ENCODE peak calls at places on chromosomes 4 and X, in ten cellular contexts. Y is astrocyte, W is BE2C, C is coronary artery, U is PC-3, O is tibial nerve, L is body of pancreas, T is neural progenitor cell, Z is adrenal gland, S is choroid plexus epithelial cell. K is an unnamed sample.

GRCh38 chr4:38791005-38791404 is 8.2 kb upstream of the TLR10 start:
- DNase-seq in Y (no peak), W (no peak), C (no peak), U (no peak), O (no peak), L (no peak), T (no peak), Z (no peak), S (no peak), K (no peak)

GRCh38 chr4:135277116-135277979 is 1075.8 kb upstream of the PABPC4L start:
- DNase-seq in Y (peak), W (no peak), C (no peak), U (peak), O (no peak), L (no peak), T (no peak), Z (no peak), S (peak), K (peak)

GRCh38 chr4:21470531-21470930 is 478.0 kb downstream of the KCNIP4 start:
- DNase-seq in Y (peak), W (peak), C (no peak), U (peak), O (no peak), L (no peak), T (peak), Z (no peak), S (peak), K (peak)

GRCh38 chrX:49165901-49166881 is 3.6 kb downstream of the MAGIX start:
- DNase-seq in Y (peak), W (peak), C (peak), U (no peak), O (peak), L (peak), T (peak), Z (peak), S (peak), K (peak)

GRCh38 chr4:183142566-183143545 is 43.8 kb downstream of the WWC2 start:
- DNase-seq in Y (peak), W (peak), C (no peak), U (peak), O (no peak), L (peak), T (no peak), Z (peak), S (peak), K (peak)

GRCh38 chr4:138030375-138030774 is 211.8 kb downstream of the SLC7A11 start:
- DNase-seq in Y (no peak), W (no peak), C (no peak), U (no peak), O (no peak), L (no peak), T (no peak), Z (no peak), S (no peak), K (no peak)

GRCh38 chr4:72326692-72327632 is 242.1 kb downstream of the ADAMTS3 start:
- DNase-seq in Y (peak), W (peak), C (no peak), U (peak), O (no peak), L (no peak), T (peak), Z (no peak), S (peak), K (peak)

GRCh38 chr4:41360911-41361830 is 104.4 kb downstream of the UCHL1 start:
- DNase-seq in Y (no peak), W (peak), C (no peak), U (peak), O (no peak), L (peak), T (peak), Z (peak), S (peak), K (peak)

GRCh38 chrX:7108995-7109634 is 38.4 kb upstream of the STS start:
- DNase-seq in Y (peak), W (no peak), C (no peak), U (no peak), O (no peak), L (no peak), T (peak), Z (no peak), S (no peak), K (peak)

GRCh38 chr4:177220376-177220775 is 89.3 kb upstream of the NEIL3 start:
- DNase-seq in Y (peak), W (no peak), C (no peak), U (peak), O (no peak), L (no peak), T (no peak), Z (no peak), S (peak), K (peak)

GRCh38 chr4:184284742-184285141 is 67.1 kb upstream of the ENPP6 start:
- DNase-seq in Y (no peak), W (no peak), C (no peak), U (no peak), O (no peak), L (no peak), T (no peak), Z (no peak), S (no peak), K (no peak)

GRCh38 chr4:184289179-184289535 is 71.5 kb upstream of the ENPP6 start:
- DNase-seq in Y (no peak), W (no peak), C (no peak), U (no peak), O (no peak), L (no peak), T (no peak), Z (no peak), S (no peak), K (no peak)

GRCh38 chr4:184288451-184289178 is 70.9 kb upstream of the ENPP6 start:
- DNase-seq in Y (no peak), W (no peak), C (no peak), U (no peak), O (no peak), L (no peak), T (no peak), Z (no peak), S (peak), K (no peak)

GRCh38 chr4:184286346-184286745 is 68.7 kb upstream of the ENPP6 start:
- DNase-seq in Y (no peak), W (no peak), C (no peak), U (no peak), O (no peak), L (no peak), T (no peak), Z (no peak), S (no peak), K (peak)

GRCh38 chr4:184287697-184288255 is 70.1 kb upstream of the ENPP6 start:
- DNase-seq in Y (no peak), W (no peak), C (no peak), U (peak), O (no peak), L (peak), T (peak), Z (no peak), S (peak), K (peak)
- TF ChIP-seq CTCF in Y (no peak), W (no peak), C (no peak), U (peak), O (no peak), L (no peak), T (peak), Z (peak), S (peak), K (peak)

GRCh38 chr4:154623995-154624394 is 11.5 kb upstream of the FGG start:
- DNase-seq in Y (no peak), W (no peak), C (no peak), U (no peak), O (no peak), L (no peak), T (no peak), Z (no peak), S (no peak), K (no peak)

GRCh38 chr4:154630307-154630706 is 17.9 kb upstream of the FGG start:
- DNase-seq in Y (no peak), W (no peak), C (no peak), U (no peak), O (no peak), L (no peak), T (no peak), Z (no peak), S (no peak), K (no peak)

GRCh38 chr4:154622598-154622997 is 10.1 kb upstream of the FGG start:
- DNase-seq in Y (peak), W (no peak), C (no peak), U (peak), O (no peak), L (peak), T (peak), Z (no peak), S (peak), K (peak)

GRCh38 chr4:154626793-154627484 is 14.5 kb upstream of the FGG start:
- DNase-seq in Y (peak), W (peak), C (no peak), U (peak), O (no peak), L (peak), T (peak), Z (peak), S (peak), K (peak)
- H3K4me3 ChIP-seq in Y (peak), W (peak), C (peak), U (peak), O (peak), L (no peak), T (peak), Z (no peak), S (peak), K (peak)

DNA sequence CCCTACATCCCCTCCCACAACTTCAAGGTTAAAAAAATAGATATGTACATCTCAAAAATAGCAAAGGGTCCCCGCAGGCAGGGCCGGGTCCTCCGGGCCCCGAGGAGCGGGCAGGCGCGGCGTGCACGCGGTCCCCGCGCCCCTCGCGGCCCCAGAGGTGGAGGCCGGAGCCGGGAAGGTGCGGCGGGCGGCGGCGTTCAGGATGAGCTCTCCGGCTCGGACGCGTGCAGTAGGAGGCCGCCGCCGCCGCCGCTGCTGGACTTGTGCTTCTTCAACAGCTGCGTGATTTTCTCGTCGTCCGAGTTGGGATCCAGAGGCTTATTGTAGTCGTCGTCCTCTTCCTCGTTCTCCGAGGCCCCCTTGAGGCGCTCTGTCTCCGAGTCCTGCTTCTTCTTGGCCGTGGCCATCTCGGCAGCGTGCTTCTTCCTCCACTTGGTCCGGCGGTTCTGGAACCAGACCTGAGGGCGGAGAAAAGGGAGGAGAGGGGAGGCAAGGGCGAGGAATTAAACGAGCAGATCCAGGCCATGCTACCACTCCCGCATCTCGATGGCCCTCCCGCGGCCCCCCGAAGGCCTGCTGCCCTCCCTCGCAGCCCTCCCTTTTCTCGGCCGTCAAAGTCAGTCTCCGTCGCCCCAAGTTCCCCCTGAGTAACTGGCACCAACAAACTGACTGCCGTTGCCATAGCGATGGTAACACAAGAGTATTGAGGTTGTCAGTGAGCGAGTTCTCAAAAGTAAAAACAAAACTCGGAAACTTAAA is 5.8 kb downstream of the NKX6-1 start:
- DNase-seq in Y (peak), W (peak), C (no peak), U (no peak), O (no peak), L (peak), T (peak), Z (no peak), S (no peak), K (peak)
- TF ChIP-seq CTCF in Y (no peak), W (peak), C (no peak), U (no peak), O (no peak), L (no peak), T (peak), Z (no peak), S (peak), K (no peak)

GRCh38 chrX:119693996-119694451 is 1.1 kb upstream of the SEPTIN6 start:
- DNase-seq in Y (no peak), W (no peak), C (no peak), U (no peak), O (no peak), L (no peak), T (peak), Z (peak), S (no peak), K (no peak)

GRCh38 chrX:119695535-119696050 is 2.6 kb upstream of the SEPTIN6 start:
- DNase-seq in Y (no peak), W (no peak), C (no peak), U (no peak), O (no peak), L (no peak), T (no peak), Z (no peak), S (no peak), K (no peak)

GRCh38 chrX:119696251-119696890 is 3.4 kb upstream of the SEPTIN6 start:
- DNase-seq in Y (no peak), W (no peak), C (no peak), U (no peak), O (no peak), L (no peak), T (no peak), Z (no peak), S (no peak), K (no peak)

GRCh38 chrX:119693032-119693995 is at the start of gene SEPTIN6:
- DNase-seq in Y (peak), W (peak), C (peak), U (peak), O (peak), L (peak), T (peak), Z (peak), S (peak), K (peak)

DNA sequence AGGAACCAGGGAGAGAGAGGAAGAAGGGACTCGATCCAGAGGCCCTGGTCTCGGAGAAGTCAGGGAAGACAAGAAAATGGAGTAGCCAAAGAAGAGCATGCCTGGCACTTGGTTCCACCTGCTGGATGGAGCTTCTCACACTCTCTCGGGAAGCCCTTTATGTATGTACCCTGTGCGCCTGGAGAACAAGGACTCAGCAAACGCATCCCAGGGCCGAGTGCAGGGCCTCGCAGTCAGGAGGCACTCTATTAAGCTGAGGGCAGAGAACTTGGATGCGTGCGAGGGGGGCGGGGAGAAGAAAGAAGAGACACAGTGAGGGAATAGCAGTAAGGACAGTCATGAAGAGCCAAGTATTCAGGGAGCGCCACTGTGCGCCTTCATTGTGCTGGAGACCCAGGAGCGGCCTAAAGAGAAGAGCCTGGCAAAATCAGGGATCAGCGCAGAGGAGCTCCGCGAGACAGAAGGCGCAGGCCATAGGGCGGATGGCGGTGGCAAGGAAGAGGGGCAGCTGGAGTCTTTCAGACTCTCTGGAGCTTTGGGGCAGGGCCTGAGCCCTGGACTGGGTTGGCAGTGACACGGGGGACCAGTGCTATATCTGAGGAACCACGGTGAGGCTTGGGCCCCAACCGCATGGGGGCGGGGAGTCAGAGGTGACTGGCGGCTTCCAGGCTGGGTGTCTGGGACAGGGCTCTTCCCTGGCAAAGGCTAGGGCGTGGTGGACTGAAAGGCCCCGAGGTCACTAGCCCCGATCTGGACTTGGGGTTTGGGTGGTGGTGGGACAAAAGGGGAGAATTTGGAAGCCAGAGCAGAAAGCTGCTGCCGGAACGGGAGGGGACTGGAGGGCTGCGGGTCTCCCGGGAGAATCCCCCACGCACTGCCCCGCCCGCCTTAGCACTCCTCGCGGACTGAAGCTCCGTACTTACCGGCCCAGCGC is 1.9 kb upstream of the SEPTIN6 start:
- DNase-seq in Y (no peak), W (no peak), C (no peak), U (no peak), O (no peak), L (no peak), T (peak), Z (no peak), S (no peak), K (no peak)
- H3K4me3 ChIP-seq in Y (no peak), W (no peak), C (no peak), U (no peak), O (no peak), L (no peak), T (peak), Z (no peak), S (no peak), K (no peak)

DNA sequence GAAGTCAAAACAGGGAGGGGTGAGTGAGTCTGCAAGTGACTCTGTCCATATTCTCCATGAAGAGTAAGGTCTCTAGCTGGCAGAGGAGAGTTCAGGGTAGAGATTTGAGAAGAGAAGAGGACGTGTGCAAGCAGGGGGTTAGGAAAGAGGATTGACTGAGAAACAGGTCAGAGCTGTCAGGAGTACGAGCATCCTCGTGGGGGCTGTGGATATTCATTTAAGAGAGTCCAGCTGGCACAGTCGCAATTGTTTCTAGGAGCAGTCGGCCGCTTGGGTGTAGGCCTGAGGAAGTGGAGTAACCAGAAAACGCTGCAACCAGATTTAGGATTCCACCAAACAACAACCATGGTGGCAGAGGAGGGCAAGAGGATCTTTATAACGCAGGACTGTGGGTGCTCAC is 27.9 kb downstream of the PROM1 start:
- DNase-seq in Y (no peak), W (no peak), C (no peak), U (no peak), O (no peak), L (no peak), T (no peak), Z (no peak), S (no peak), K (no peak)
- TF ChIP-seq CTCF in Y (no peak), W (no peak), C (no peak), U (no peak), O (no peak), L (no peak), T (no peak), Z (no peak), S (no peak), K (no peak)

GRCh38 chr4:153640476-153640802 is 43.6 kb upstream of the TLR2 start:
- DNase-seq in Y (no peak), W (no peak), C (no peak), U (no peak), O (no peak), L (no peak), T (no peak), Z (no peak), S (no peak), K (no peak)
- H3K4me3 ChIP-seq in Y (no peak), W (no peak), C (no peak), U (no peak), O (no peak), L (no peak), T (no peak), Z (no peak), S (no peak), K (no peak)

K was measured in fibroblast of pulmonary artery.